ENCODE peak calls at places on chromosomes 12 and 14, in eight cellular contexts. One of them, this sample, is unnamed.
A peak's percentile ranks its signal among the peaks of the same experiment; 100 is the strongest.

GRCh38 chr12:130375888-130376287 is 38.2 kb downstream of the PIWIL1 start:
- DNase-seq in Peyer's patch: no peak
- DNase-seq in K562: no peak
- DNase-seq in adrenal gland: no peak
- DNase-seq in esophagus muscularis mucosa: peak; percentile 34
- DNase-seq in body of pancreas: no peak
- DNase-seq in tibial nerve: no peak
- DNase-seq in lower leg skin: no peak
- DNase-seq in this sample: no peak

GRCh38 chr14:89477391-89477790 is 60.4 kb upstream of the FOXN3 start:
- DNase-seq in Peyer's patch: no peak
- DNase-seq in K562: no peak
- DNase-seq in adrenal gland: peak; percentile 25
- DNase-seq in esophagus muscularis mucosa: no peak
- DNase-seq in body of pancreas: peak; percentile 76
- DNase-seq in tibial nerve: no peak
- DNase-seq in lower leg skin: no peak
- DNase-seq in this sample: no peak

GRCh38 chr14:96105089-96105920 is 66.1 kb downstream of the C14orf132 start:
- DNase-seq in Peyer's patch: no peak
- DNase-seq in K562: no peak
- DNase-seq in adrenal gland: no peak
- DNase-seq in esophagus muscularis mucosa: no peak
- DNase-seq in body of pancreas: no peak
- DNase-seq in tibial nerve: no peak
- DNase-seq in lower leg skin: peak; percentile 86
- DNase-seq in this sample: no peak

GRCh38 chr12:47889040-47889439 is 15.8 kb downstream of the VDR start:
- DNase-seq in Peyer's patch: peak; percentile 46
- DNase-seq in K562: no peak
- DNase-seq in adrenal gland: no peak
- DNase-seq in esophagus muscularis mucosa: no peak
- DNase-seq in body of pancreas: no peak
- DNase-seq in tibial nerve: no peak
- DNase-seq in lower leg skin: peak; percentile 79
- DNase-seq in this sample: no peak

GRCh38 chr12:19382111-19382526 is 57.2 kb upstream of the AEBP2 start:
- DNase-seq in Peyer's patch: peak; percentile 36
- DNase-seq in K562: no peak
- DNase-seq in adrenal gland: peak; percentile 36
- DNase-seq in esophagus muscularis mucosa: no peak
- DNase-seq in body of pancreas: no peak
- DNase-seq in tibial nerve: no peak
- DNase-seq in lower leg skin: peak; percentile 56
- DNase-seq in this sample: no peak

GRCh38 chr14:65824285-65824977 is 411.9 kb downstream of the FUT8 start:
- DNase-seq in Peyer's patch: peak; percentile 79
- DNase-seq in K562: peak; percentile 60
- DNase-seq in adrenal gland: peak; percentile 53
- DNase-seq in esophagus muscularis mucosa: no peak
- DNase-seq in body of pancreas: peak; percentile 57
- DNase-seq in tibial nerve: no peak
- DNase-seq in lower leg skin: no peak
- DNase-seq in this sample: peak; percentile 77

GRCh38 chr12:21828779-21829178 is 54.3 kb upstream of the KCNJ8 start:
- DNase-seq in Peyer's patch: peak; percentile 50
- DNase-seq in K562: no peak
- DNase-seq in adrenal gland: peak; percentile 10
- DNase-seq in esophagus muscularis mucosa: no peak
- DNase-seq in body of pancreas: peak; percentile 31
- DNase-seq in tibial nerve: no peak
- DNase-seq in lower leg skin: peak; percentile 85
- DNase-seq in this sample: no peak

GRCh38 chr14:104446611-104447010 is 133.0 kb upstream of the C14orf180 start:
- DNase-seq in Peyer's patch: peak; percentile 15
- DNase-seq in K562: no peak
- DNase-seq in adrenal gland: no peak
- DNase-seq in esophagus muscularis mucosa: peak; percentile 55
- DNase-seq in body of pancreas: peak; percentile 1
- DNase-seq in tibial nerve: no peak
- DNase-seq in lower leg skin: peak; percentile 32
- DNase-seq in this sample: no peak

GRCh38 chr12:117790948-117791347 is 177.8 kb downstream of the KSR2 start:
- DNase-seq in Peyer's patch: no peak
- DNase-seq in K562: no peak
- DNase-seq in adrenal gland: no peak
- DNase-seq in esophagus muscularis mucosa: no peak
- DNase-seq in body of pancreas: no peak
- DNase-seq in tibial nerve: no peak
- DNase-seq in lower leg skin: no peak
- DNase-seq in this sample: no peak

GRCh38 chr14:33972522-33973162 is 21.8 kb upstream of the EGLN3 start:
- DNase-seq in Peyer's patch: no peak
- DNase-seq in K562: no peak
- DNase-seq in adrenal gland: no peak
- DNase-seq in esophagus muscularis mucosa: peak; percentile 77
- DNase-seq in body of pancreas: no peak
- DNase-seq in tibial nerve: no peak
- DNase-seq in lower leg skin: no peak
- DNase-seq in this sample: no peak

DNA sequence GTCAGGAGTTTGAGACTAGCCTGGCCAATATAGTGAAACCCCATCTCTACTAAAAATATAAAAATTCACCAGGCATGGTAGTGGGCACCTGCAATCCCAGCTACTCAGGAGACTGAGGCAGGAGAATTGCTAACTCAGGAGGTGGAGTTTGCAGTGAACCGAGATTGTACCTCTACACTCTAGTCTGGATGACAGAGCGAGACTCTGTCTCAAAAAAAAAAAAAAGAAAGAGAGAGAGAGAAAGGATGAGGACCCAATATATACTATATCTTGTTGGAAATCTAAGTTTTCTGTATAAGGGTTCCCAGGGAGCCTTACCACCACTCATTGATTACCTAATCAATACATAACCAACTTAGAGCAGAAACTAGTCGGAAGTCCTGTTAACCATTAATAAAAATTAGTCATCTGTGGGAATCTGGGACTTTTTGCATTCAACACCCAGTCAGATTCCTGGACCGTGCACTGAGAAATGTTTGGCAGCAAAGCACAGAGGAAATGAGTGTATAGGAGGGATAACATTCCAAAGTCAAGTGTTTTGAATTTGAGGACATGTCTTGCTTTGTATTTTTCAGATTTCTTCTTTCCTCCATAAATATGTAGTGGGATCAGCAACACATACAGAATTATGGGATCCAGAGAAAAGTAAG is 44.8 kb upstream of the NR2C1 start:
- DNase-seq in Peyer's patch: no peak
- DNase-seq in K562: no peak
- DNase-seq in adrenal gland: no peak
- DNase-seq in esophagus muscularis mucosa: no peak
- DNase-seq in body of pancreas: no peak
- DNase-seq in tibial nerve: no peak
- DNase-seq in lower leg skin: no peak
- DNase-seq in this sample: no peak
- TF ChIP-seq POLR2A in Peyer's patch: no peak
- TF ChIP-seq POLR2A in K562: no peak
- TF ChIP-seq POLR2A in adrenal gland: no peak
- TF ChIP-seq POLR2A in esophagus muscularis mucosa: no peak
- TF ChIP-seq POLR2A in body of pancreas: no peak
- TF ChIP-seq POLR2A in tibial nerve: no peak
- TF ChIP-seq POLR2A in lower leg skin: no peak
- TF ChIP-seq POLR2A in this sample: no peak

GRCh38 chr12:6852651-6853354 is 853 bp downstream of the USP5 start:
- DNase-seq in Peyer's patch: peak; percentile 69
- DNase-seq in K562: peak; percentile 64
- DNase-seq in adrenal gland: peak; percentile 71
- DNase-seq in esophagus muscularis mucosa: no peak
- DNase-seq in body of pancreas: no peak
- DNase-seq in tibial nerve: no peak
- DNase-seq in lower leg skin: no peak
- DNase-seq in this sample: peak; percentile 95
- TF ChIP-seq POLR2A in Peyer's patch: no peak
- TF ChIP-seq POLR2A in K562: peak; percentile 24
- TF ChIP-seq POLR2A in adrenal gland: peak; percentile 17
- TF ChIP-seq POLR2A in esophagus muscularis mucosa: no peak
- TF ChIP-seq POLR2A in body of pancreas: no peak
- TF ChIP-seq POLR2A in tibial nerve: no peak
- TF ChIP-seq POLR2A in lower leg skin: no peak
- TF ChIP-seq POLR2A in this sample: peak; percentile 29

GRCh38 chr14:91866511-91867295 is 633 bp downstream of the TC2N start:
- DNase-seq in Peyer's patch: no peak
- DNase-seq in K562: no peak
- DNase-seq in adrenal gland: no peak
- DNase-seq in esophagus muscularis mucosa: no peak
- DNase-seq in body of pancreas: no peak
- DNase-seq in tibial nerve: no peak
- DNase-seq in lower leg skin: no peak
- DNase-seq in this sample: no peak
- TF ChIP-seq POLR2A in Peyer's patch: no peak
- TF ChIP-seq POLR2A in K562: no peak
- TF ChIP-seq POLR2A in adrenal gland: no peak
- TF ChIP-seq POLR2A in esophagus muscularis mucosa: no peak
- TF ChIP-seq POLR2A in body of pancreas: no peak
- TF ChIP-seq POLR2A in tibial nerve: no peak
- TF ChIP-seq POLR2A in lower leg skin: no peak
- TF ChIP-seq POLR2A in this sample: no peak

DNA sequence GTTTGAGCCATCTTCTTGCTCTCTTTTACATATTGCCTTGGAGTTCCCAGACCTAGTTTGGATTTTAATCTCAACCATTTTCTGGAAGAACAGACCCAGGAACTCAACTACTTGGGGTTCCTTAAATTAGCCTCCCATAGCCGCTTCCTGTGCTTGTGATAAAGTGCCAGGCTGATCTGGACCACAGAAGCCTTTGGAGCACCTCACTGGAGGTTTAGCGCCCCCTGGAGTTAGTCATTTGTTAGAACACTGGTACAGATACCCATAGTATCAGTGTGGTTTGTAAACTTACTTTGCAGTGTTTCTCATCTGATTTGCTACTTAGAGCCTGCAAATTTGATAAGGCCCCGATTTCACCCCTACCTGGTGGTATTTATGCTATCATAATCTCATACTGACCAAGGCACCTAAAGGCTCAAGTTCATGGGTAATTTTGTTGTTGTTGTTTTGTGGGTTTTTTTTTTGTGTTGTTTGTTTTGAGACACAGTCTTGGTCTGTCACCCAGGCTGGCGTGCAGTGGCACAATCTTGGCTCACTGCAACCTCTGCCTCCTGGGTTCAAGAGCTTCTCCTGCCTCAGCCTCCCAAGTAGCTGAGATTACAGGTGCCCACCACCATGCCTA is 3.7 kb downstream of the UNC119B start:
- DNase-seq in Peyer's patch: peak; percentile 84
- DNase-seq in K562: peak; percentile 85
- DNase-seq in adrenal gland: peak; percentile 88
- DNase-seq in esophagus muscularis mucosa: no peak
- DNase-seq in body of pancreas: peak; percentile 78
- DNase-seq in tibial nerve: peak; percentile 23
- DNase-seq in lower leg skin: no peak
- DNase-seq in this sample: peak; percentile 81
- TF ChIP-seq POLR2A in Peyer's patch: no peak
- TF ChIP-seq POLR2A in K562: no peak
- TF ChIP-seq POLR2A in adrenal gland: no peak
- TF ChIP-seq POLR2A in esophagus muscularis mucosa: no peak
- TF ChIP-seq POLR2A in body of pancreas: no peak
- TF ChIP-seq POLR2A in tibial nerve: no peak
- TF ChIP-seq POLR2A in lower leg skin: no peak
- TF ChIP-seq POLR2A in this sample: no peak

DNA sequence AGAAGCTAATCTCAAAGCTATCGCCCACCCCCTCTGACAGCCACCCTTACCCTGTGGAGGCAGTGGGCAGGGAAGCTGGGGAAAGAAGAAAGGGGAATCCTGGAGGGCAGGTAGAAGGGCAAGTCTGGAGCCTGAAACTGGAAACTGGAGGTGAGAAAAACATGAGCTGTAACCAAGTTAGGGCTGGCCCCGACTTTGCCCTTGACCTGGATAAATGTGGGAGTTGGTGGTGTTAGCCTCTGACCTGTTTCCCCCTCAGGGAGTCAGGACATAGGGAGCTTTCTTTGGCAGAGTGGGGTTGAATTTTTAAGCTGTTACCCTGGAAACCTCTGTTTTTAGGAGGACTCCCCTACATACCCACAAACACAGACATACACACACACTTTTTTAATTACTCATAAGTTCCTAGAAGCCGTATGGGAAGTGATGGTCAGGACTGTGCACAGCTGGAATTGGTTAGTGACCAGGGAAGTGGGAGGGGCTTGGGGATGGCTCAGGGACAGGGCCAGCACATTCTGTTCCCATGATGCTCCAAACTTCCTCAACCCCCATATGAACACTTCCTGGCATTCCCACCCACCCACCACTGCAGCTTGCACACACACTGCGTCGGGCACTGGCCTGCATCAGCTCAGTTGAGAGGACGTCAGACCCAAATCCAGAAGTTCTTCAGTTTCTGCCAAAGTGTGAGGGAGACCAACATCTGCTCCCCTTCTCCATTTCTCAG is 5.0 kb upstream of the MMP19 start:
- DNase-seq in Peyer's patch: peak; percentile 88
- DNase-seq in K562: peak; percentile 89
- DNase-seq in adrenal gland: peak; percentile 87
- DNase-seq in esophagus muscularis mucosa: peak; percentile 98
- DNase-seq in body of pancreas: peak; percentile 71
- DNase-seq in tibial nerve: peak; percentile 87
- DNase-seq in lower leg skin: peak; percentile 97
- DNase-seq in this sample: no peak
- TF ChIP-seq POLR2A in Peyer's patch: no peak
- TF ChIP-seq POLR2A in K562: no peak
- TF ChIP-seq POLR2A in adrenal gland: no peak
- TF ChIP-seq POLR2A in esophagus muscularis mucosa: peak; percentile 12
- TF ChIP-seq POLR2A in body of pancreas: peak; percentile 23
- TF ChIP-seq POLR2A in tibial nerve: peak; percentile 60
- TF ChIP-seq POLR2A in lower leg skin: no peak
- TF ChIP-seq POLR2A in this sample: no peak

GRCh38 chr14:21089877-21090193 is 8.6 kb downstream of the ZNF219 start:
- DNase-seq in Peyer's patch: no peak
- DNase-seq in K562: no peak
- DNase-seq in adrenal gland: no peak
- DNase-seq in esophagus muscularis mucosa: no peak
- DNase-seq in body of pancreas: no peak
- DNase-seq in tibial nerve: no peak
- DNase-seq in lower leg skin: no peak
- DNase-seq in this sample: no peak

GRCh38 chr14:21089271-21089670 is 9.2 kb downstream of the ZNF219 start:
- DNase-seq in Peyer's patch: no peak
- DNase-seq in K562: no peak
- DNase-seq in adrenal gland: no peak
- DNase-seq in esophagus muscularis mucosa: no peak
- DNase-seq in body of pancreas: no peak
- DNase-seq in tibial nerve: no peak
- DNase-seq in lower leg skin: no peak
- DNase-seq in this sample: no peak

GRCh38 chr14:21090194-21090939 is 8.1 kb downstream of the ZNF219 start:
- DNase-seq in Peyer's patch: no peak
- DNase-seq in K562: no peak
- DNase-seq in adrenal gland: peak; percentile 70
- DNase-seq in esophagus muscularis mucosa: no peak
- DNase-seq in body of pancreas: peak; percentile 40
- DNase-seq in tibial nerve: no peak
- DNase-seq in lower leg skin: no peak
- DNase-seq in this sample: peak; percentile 40

GRCh38 chr14:21087294-21088091 is 11.0 kb downstream of the ZNF219 start:
- DNase-seq in Peyer's patch: peak; percentile 68
- DNase-seq in K562: no peak
- DNase-seq in adrenal gland: peak; percentile 48
- DNase-seq in esophagus muscularis mucosa: no peak
- DNase-seq in body of pancreas: peak; percentile 28
- DNase-seq in tibial nerve: no peak
- DNase-seq in lower leg skin: peak; percentile 80
- DNase-seq in this sample: peak; percentile 21

GRCh38 chr14:21088687-21089086 is 9.8 kb downstream of the ZNF219 start:
- DNase-seq in Peyer's patch: no peak
- DNase-seq in K562: no peak
- DNase-seq in adrenal gland: no peak
- DNase-seq in esophagus muscularis mucosa: no peak
- DNase-seq in body of pancreas: no peak
- DNase-seq in tibial nerve: no peak
- DNase-seq in lower leg skin: no peak
- DNase-seq in this sample: peak; percentile 22
- TF ChIP-seq POLR2A in Peyer's patch: no peak
- TF ChIP-seq POLR2A in K562: no peak
- TF ChIP-seq POLR2A in adrenal gland: no peak
- TF ChIP-seq POLR2A in esophagus muscularis mucosa: no peak
- TF ChIP-seq POLR2A in body of pancreas: no peak
- TF ChIP-seq POLR2A in tibial nerve: no peak
- TF ChIP-seq POLR2A in lower leg skin: no peak
- TF ChIP-seq POLR2A in this sample: no peak

This sample was measured in erythroblast.